ENCODE peak calls at places on chromosomes 12 and 14, in six cellular contexts. D, V, L, Z, B and J are unnamed samples. For H3K4me1, the result is how much of the 10 kb centered on the place peaks cover.

GRCh38 chr12:25106818-25107217 is 88.1 kb downstream of the DNAI7 start:
- DNase-seq in Z (no peak), D (no peak), B (no peak), V (no peak), L (no peak), J (no peak)

GRCh38 chr14:27506272-27506671 is 908.4 kb upstream of the NOVA1 start:
- DNase-seq in D (no peak), L (no peak), V (no peak), B (no peak), Z (peak), J (no peak)

GRCh38 chr14:57747036-57747435 is 118.9 kb downstream of the SLC35F4 start:
- DNase-seq in B (no peak), D (peak), Z (no peak), V (peak), L (peak), J (no peak)

GRCh38 chr14:90829677-90830076 is 13.4 kb upstream of the TTC7B start:
- DNase-seq in Z (no peak), B (no peak), L (no peak), D (no peak), V (no peak), J (no peak)

GRCh38 chr12:127343941-127344340 is 923.0 kb upstream of the TMEM132C start:
- DNase-seq in L (peak), V (peak), B (no peak), D (peak), Z (no peak), J (no peak)

GRCh38 chr12:93785262-93786010 is 108.3 kb downstream of the CRADD start:
- DNase-seq in Z (peak), B (peak), L (peak), D (peak), V (peak), J (peak)

GRCh38 chr12:30975581-30975980 is 49.0 kb downstream of the TSPAN11 start:
- DNase-seq in L (peak), V (no peak), B (no peak), D (no peak), Z (no peak), J (no peak)

GRCh38 chr12:1744932-1745331 is 54.1 kb downstream of the ADIPOR2 start:
- DNase-seq in Z (peak), B (no peak), D (peak), V (peak), L (no peak), J (no peak)

GRCh38 chr12:109541412-109541725 is 31.9 kb downstream of the MMAB start:
- DNase-seq in L (no peak), D (no peak), Z (no peak), B (no peak), V (no peak), J (no peak)

GRCh38 chr14:104285483-104285790 is 147.1 kb downstream of the KIF26A start:
- DNase-seq in V (no peak), B (no peak), D (no peak), Z (no peak), L (no peak), J (no peak)

GRCh38 chr12:27573972-27574371 is 50.0 kb downstream of the PPFIBP1 start:
- DNase-seq in B (no peak), V (peak), D (peak), Z (no peak), L (peak), J (peak)

GRCh38 chr12:42140901-42141300 is 3.8 kb downstream of the GXYLT1 start:
- DNase-seq in V (peak), Z (no peak), D (peak), B (no peak), L (peak), J (no peak)

GRCh38 chr14:95044463-95045254 is 112.7 kb downstream of the DICER1 start:
- DNase-seq in V (no peak), B (no peak), L (no peak), D (no peak), Z (peak), J (no peak)

GRCh38 chr12:2299207-2299606 is 246.4 kb downstream of the CACNA1C start:
- DNase-seq in Z (no peak), B (peak), D (no peak), L (no peak), V (no peak), J (no peak)

GRCh38 chr12:18320036-18320617 is 58.8 kb downstream of the PIK3C2G start:
- DNase-seq in V (peak), D (peak), B (no peak), Z (peak), L (peak), J (peak)

GRCh38 chr14:32329146-32329545 is at the start of gene AKAP6:
- DNase-seq in Z (peak), L (no peak), D (no peak), B (no peak), V (no peak), J (no peak)

GRCh38 chr14:75258079-75258802 is 20.4 kb upstream of the FOS start:
- DNase-seq in L (no peak), V (no peak), D (peak), B (no peak), Z (no peak), J (no peak)

GRCh38 chr14:21486640-21487087 is 9.7 kb downstream of the TOX4 start:
- DNase-seq in V (peak), D (peak), L (no peak), B (no peak), Z (no peak), J (no peak)

GRCh38 chr14:78785265-78785664 is 615.1 kb downstream of the NRXN3 start:
- DNase-seq in L (no peak), D (no peak), Z (no peak), V (no peak), B (no peak), J (no peak)

GRCh38 chr12:47504775-47505446 is 200.9 kb downstream of the RPAP3 start:
- DNase-seq in B (no peak), L (peak), V (peak), Z (no peak), D (peak), J (peak)

GRCh38 chr12:117603316-117604113 is 242.1 kb upstream of the NOS1 start:
- DNase-seq in B (no peak), V (no peak), Z (peak), L (no peak), D (no peak), J (peak)

GRCh38 chr12:2640709-2641108 is 154.1 kb upstream of the FKBP4 start:
- DNase-seq in D (peak), Z (no peak), V (peak), L (peak), B (no peak), J (peak)

GRCh38 chr12:122895290-122895689 is 634 bp downstream of the VPS37B start:
- DNase-seq in B (no peak), D (no peak), Z (no peak), V (no peak), L (no peak), J (no peak)
- H3K4me1 ChIP-seq in B (half or more), D (under half), Z (under half), V (half or more), L (half or more), J (under half)

GRCh38 chr14:99164712-99165111 is 107.3 kb downstream of the BCL11B start:
- DNase-seq in V (no peak), Z (no peak), D (no peak), B (no peak), L (no peak), J (no peak)
- TF ChIP-seq EZH2 in V (no peak), Z (no peak), D (no peak), B (no peak), L (no peak), J (no peak)

DNA sequence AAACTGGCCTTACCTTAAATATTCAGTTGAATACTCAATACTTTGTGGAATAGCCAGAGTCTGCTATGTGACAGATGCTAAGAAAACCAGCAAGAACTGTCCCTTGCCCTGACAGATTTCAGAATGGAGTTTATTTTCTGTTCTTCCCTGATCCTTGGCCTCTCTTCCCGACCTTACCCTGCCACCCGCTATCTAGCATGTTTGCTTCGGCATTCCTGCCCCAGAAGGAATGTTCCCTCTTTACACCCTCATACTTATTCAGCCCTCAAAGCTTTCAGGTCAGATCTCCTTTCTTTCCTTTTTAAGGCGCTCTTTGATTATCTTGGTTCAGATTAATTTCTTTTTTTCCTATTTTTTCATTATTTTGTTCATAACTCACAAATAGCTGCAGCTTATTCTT is 21.8 kb downstream of the SUSD6 start:
- DNase-seq in Z (peak), L (no peak), D (no peak), B (no peak), V (no peak), J (no peak)
- H3K4me1 ChIP-seq in Z (half or more), L (under half), D (under half), B (under half), V (under half), J (under half)

DNA sequence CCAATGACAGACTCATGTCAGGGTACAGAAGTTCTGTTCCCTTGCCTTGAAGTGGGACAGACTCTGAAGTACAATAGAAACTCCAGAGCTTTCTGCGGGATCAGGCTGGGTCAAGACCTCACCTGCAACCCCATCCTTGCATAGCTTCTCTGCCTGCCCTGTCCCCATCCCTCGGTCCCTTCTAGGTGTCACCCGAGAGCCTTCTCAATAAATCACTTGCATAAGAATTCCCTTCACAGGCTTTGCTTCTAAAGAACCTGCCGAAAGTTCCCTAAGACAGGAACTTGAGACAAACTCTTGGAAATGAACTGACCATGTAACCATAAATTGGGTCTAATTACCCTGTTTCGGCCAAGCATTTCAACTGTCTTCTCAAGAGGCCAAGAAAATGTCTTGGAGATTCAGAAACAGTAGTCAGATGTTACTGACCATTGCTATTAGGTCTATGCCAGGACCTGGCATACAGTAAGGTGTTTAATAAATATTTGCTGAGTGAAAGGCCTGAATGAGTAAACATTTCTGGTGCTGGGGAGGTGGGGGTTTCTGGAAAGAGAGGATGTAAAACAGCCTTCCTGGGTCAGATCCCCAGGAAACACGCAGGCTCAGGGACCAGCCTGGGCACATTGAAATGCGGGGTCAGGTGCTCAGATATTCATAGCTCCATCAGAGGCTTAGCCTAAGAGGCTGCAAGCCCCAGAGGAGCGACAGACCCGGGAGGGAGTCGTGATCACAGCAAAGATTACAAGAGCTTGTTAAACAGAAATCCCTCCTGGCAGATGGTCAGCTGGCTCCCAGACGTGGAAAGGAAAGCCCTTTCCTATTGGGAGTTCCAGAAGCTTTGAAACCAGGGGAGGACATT is 226.2 kb upstream of the LHX5 start:
- DNase-seq in Z (peak), B (no peak), D (no peak), V (no peak), L (peak), J (no peak)
- TF ChIP-seq EZH2 in Z (peak), B (no peak), D (no peak), V (no peak), L (no peak), J (no peak)

GRCh38 chr12:55927588-55928502 is at the start of gene PYM1:
- DNase-seq in Z (peak), V (peak), B (peak), L (peak), D (peak), J (peak)

GRCh38 chr12:55929306-55929791 is 1.6 kb upstream of the DGKA start:
- DNase-seq in L (no peak), V (no peak), B (peak), Z (no peak), D (no peak), J (no peak)

GRCh38 chr12:55925371-55925770 is 2.3 kb downstream of the PYM1 start:
- DNase-seq in L (no peak), D (no peak), B (no peak), V (no peak), Z (no peak), J (no peak)

GRCh38 chr12:55925870-55926737 is 1.6 kb downstream of the PYM1 start:
- DNase-seq in V (no peak), D (no peak), L (no peak), B (peak), Z (no peak), J (no peak)

GRCh38 chr12:55926738-55927587 is 731 bp downstream of the PYM1 start:
- DNase-seq in V (peak), L (peak), B (peak), Z (peak), D (peak), J (peak)
- H3K4me1 ChIP-seq in V (under half), L (under half), B (half or more), Z (under half), D (under half), J (under half)

DNA sequence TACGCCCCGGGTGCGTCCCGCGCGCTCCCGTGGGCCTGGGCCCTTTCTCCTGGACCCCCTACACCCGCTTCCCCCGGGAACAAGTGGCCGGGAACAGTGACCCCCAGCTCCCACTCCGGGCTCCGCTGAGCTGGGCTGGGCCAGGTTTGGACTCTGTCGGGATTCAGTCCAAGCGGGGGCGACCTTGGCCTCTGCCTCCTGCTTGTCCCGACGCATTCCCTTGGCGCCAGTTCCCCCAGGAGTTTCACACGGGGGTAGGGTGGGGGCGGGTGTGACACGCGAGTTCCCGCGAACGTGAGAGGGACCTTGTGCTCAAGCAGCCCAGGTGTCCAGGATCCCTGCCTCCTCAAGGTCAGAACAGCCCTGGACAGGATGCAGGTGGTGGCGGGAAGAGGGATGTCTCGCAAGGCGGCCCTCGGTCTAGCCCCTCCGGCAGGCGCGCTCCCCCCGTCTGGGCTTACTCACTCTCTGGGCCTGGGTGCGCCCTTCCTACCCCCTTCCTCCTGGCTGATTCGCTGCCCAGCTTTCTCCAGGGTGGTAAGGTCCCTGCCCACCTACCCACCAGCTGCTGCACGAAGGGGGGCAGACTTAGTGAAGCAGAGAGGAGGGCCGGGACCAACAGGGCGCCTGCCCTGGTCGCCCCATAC is 771 bp downstream of the CRIP2 start:
- DNase-seq in D (peak), Z (peak), L (peak), V (peak), B (no peak), J (no peak)
- TF ChIP-seq EZH2 in D (no peak), Z (peak), L (no peak), V (no peak), B (no peak), J (no peak)

GRCh38 chr12:51975196-51975595 is 23.7 kb downstream of the ACVR1B start:
- DNase-seq in Z (no peak), L (no peak), B (no peak), V (no peak), D (no peak), J (no peak)

GRCh38 chr12:51977320-51977753 is 25.8 kb downstream of the ACVR1B start:
- DNase-seq in D (peak), Z (no peak), V (peak), B (no peak), L (no peak), J (no peak)

GRCh38 chr12:51974646-51975045 is 23.1 kb downstream of the ACVR1B start:
- DNase-seq in Z (no peak), B (no peak), D (no peak), V (no peak), L (no peak), J (peak)

GRCh38 chr12:51973560-51973959 is 22.1 kb downstream of the ACVR1B start:
- DNase-seq in L (no peak), V (no peak), D (no peak), Z (no peak), B (no peak), J (no peak)

DNA sequence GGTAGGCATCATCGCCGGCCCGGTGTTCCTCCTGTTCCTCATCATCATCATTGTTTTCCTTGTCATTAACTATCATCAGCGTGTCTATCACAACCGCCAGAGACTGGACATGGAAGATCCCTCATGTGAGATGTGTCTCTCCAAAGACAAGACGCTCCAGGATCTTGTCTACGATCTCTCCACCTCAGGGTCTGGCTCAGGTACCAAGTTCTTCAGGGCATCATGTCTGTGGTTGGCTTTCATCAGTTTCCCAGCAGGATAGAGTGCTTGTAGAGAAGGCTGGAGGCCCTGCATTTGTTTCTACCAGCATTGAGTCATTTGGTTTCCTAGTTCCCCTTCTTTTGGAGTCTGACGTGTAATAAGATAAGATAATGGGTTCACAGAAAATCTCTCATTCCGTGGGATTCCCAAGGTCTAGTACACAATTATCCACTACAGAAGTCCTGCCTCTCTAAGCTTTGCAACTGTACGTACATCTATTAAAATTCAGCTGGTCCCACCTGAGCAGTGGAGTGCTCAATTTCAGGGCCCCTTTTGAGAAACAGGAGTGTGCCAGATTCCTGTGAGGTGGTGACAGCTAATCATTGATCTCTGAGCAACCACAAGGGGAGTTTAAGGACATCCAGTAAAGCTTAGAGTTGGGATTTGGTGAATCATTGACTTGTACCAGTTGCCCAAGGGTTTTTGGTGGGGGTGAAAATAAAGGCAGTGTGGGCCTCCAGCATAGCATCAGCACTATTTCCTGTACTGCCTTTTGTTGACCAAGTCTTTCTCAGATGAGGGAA is 25.1 kb downstream of the ACVR1B start:
- DNase-seq in L (no peak), Z (no peak), V (peak), B (no peak), D (peak), J (no peak)
- H3K4me1 ChIP-seq in L (under half), Z (under half), V (half or more), B (under half), D (under half), J (under half)